ENCODE peak calls at places on chromosomes 6 and 20, in six cellular contexts. L is astrocyte of the spinal cord; Q is HL-60; A is choroid plexus epithelial cell; G is naive thymus-derived CD4-positive, alpha-beta T cell; Y is AG10803. S is an unnamed sample.

GRCh38 chr6:35601331-35602132 is 87.2 kb downstream of the FKBP5 start:
- DNase-seq in L (peak), Q (peak), A (peak), G (peak), Y (peak), S (peak)

GRCh38 chr6:117521785-117522502 is 39.5 kb downstream of the DCBLD1 start:
- DNase-seq in L (no peak), Q (no peak), A (peak), G (no peak), Y (no peak), S (peak)

GRCh38 chr20:21944227-21944626 is 238.8 kb downstream of the PAX1 start:
- DNase-seq in L (no peak), Q (no peak), A (no peak), G (no peak), Y (no peak), S (no peak)

GRCh38 chr20:5844063-5844681 is 94.0 kb downstream of the SHLD1 start:
- DNase-seq in L (peak), Q (no peak), A (peak), G (no peak), Y (peak), S (no peak)

GRCh38 chr6:43060034-43060754 is 763 bp downstream of the KLC4 start:
- DNase-seq in L (no peak), Q (peak), A (peak), G (no peak), Y (no peak), S (peak)

GRCh38 chr20:7015257-7015656 is 247.8 kb downstream of the BMP2 start:
- DNase-seq in L (no peak), Q (no peak), A (no peak), G (no peak), Y (no peak), S (no peak)

GRCh38 chr20:2745936-2746635 is 53.5 kb downstream of the EBF4 start:
- DNase-seq in L (no peak), Q (no peak), A (no peak), G (no peak), Y (no peak), S (no peak)

GRCh38 chr6:42249279-42249678 is 31.6 kb upstream of the MRPS10 start:
- DNase-seq in L (no peak), Q (peak), A (no peak), G (no peak), Y (peak), S (peak)

GRCh38 chr20:64156136-64156885 is 7.9 kb upstream of the MYT1 start:
- DNase-seq in L (no peak), Q (no peak), A (peak), G (no peak), Y (no peak), S (no peak)

GRCh38 chr6:118186676-118187567 is 279.9 kb downstream of the SLC35F1 start:
- DNase-seq in L (no peak), Q (no peak), A (peak), G (no peak), Y (no peak), S (peak)

GRCh38 chr6:168127384-168127868 is 48.4 kb upstream of the FRMD1 start:
- DNase-seq in L (no peak), Q (no peak), A (no peak), G (no peak), Y (no peak), S (no peak)

GRCh38 chr6:37103169-37104039 is 66.5 kb upstream of the PIM1 start:
- DNase-seq in L (no peak), Q (no peak), A (peak), G (no peak), Y (peak), S (peak)

GRCh38 chr20:6416371-6416770 is 293.5 kb upstream of the FERMT1 start:
- DNase-seq in L (no peak), Q (no peak), A (no peak), G (no peak), Y (no peak), S (no peak)

GRCh38 chr6:134379086-134379485 is 61.2 kb upstream of the SGK1 start:
- DNase-seq in L (no peak), Q (no peak), A (no peak), G (no peak), Y (no peak), S (no peak)

GRCh38 chr6:71289039-71289801 is 609 bp downstream of the OGFRL1 start:
- DNase-seq in L (peak), Q (peak), A (no peak), G (peak), Y (peak), S (peak)

GRCh38 chr6:6812427-6812826 is 223.9 kb downstream of the LY86 start:
- DNase-seq in L (no peak), Q (no peak), A (no peak), G (no peak), Y (no peak), S (no peak)

GRCh38 chr20:36273414-36274247 is 32.5 kb upstream of the DLGAP4 start:
- DNase-seq in L (no peak), Q (no peak), A (peak), G (no peak), Y (peak), S (peak)

GRCh38 chr6:150297327-150298028 is 71.3 kb upstream of the IYD start:
- DNase-seq in L (peak), Q (no peak), A (peak), G (no peak), Y (peak), S (peak)

GRCh38 chr6:42777126-42777822 is 4.6 kb upstream of the BICRAL start:
- DNase-seq in L (peak), Q (no peak), A (peak), G (no peak), Y (peak), S (peak)

GRCh38 chr20:23867152-23867776 is 12.3 kb downstream of the CST5 start:
- DNase-seq in L (no peak), Q (no peak), A (no peak), G (no peak), Y (no peak), S (no peak)

GRCh38 chr6:17968081-17968518 is 19.3 kb downstream of the KIF13A start:
- DNase-seq in L (no peak), Q (no peak), A (peak), G (no peak), Y (peak), S (no peak)

GRCh38 chr6:22313796-22314195 is 17.0 kb upstream of the PRL start:
- DNase-seq in L (no peak), Q (no peak), A (no peak), G (no peak), Y (no peak), S (peak)

GRCh38 chr6:44028767-44029166 is 98.5 kb downstream of the MRPL14 start:
- DNase-seq in L (no peak), Q (no peak), A (no peak), G (no peak), Y (no peak), S (peak)

GRCh38 chr20:63456429-63457284 is 15.8 kb downstream of the KCNQ2 start:
- DNase-seq in L (no peak), Q (no peak), A (no peak), G (no peak), Y (no peak), S (peak)

GRCh38 chr6:140542858-140543257 is 1168.4 kb upstream of the CITED2 start:
- DNase-seq in L (no peak), Q (no peak), A (no peak), G (no peak), Y (no peak), S (no peak)

GRCh38 chr20:19730716-19731115 is 27.3 kb upstream of the RIN2 start:
- DNase-seq in L (no peak), Q (no peak), A (no peak), G (no peak), Y (no peak), S (no peak)

GRCh38 chr6:149922642-149923326 is at the start of gene RAET1G:
- DNase-seq in L (peak), Q (peak), A (peak), G (peak), Y (peak), S (peak)

GRCh38 chr20:12040261-12040660 is 122.6 kb downstream of the BTBD3 start:
- DNase-seq in L (no peak), Q (no peak), A (no peak), G (no peak), Y (no peak), S (no peak)

GRCh38 chr6:108947114-108947854 is 99.1 kb downstream of the ARMC2 start:
- DNase-seq in L (peak), Q (no peak), A (peak), G (no peak), Y (peak), S (peak)

GRCh38 chr6:143967861-143968498 is 40.1 kb downstream of the PLAGL1 start:
- DNase-seq in L (peak), Q (peak), A (peak), G (no peak), Y (peak), S (peak)

GRCh38 chr20:61500791-61501321 is 248.8 kb downstream of the CDH4 start:
- DNase-seq in L (no peak), Q (no peak), A (peak), G (peak), Y (peak), S (no peak)

GRCh38 chr6:108477034-108477433 is 83.7 kb upstream of the FOXO3 start:
- DNase-seq in L (no peak), Q (no peak), A (no peak), G (no peak), Y (no peak), S (no peak)

GRCh38 chr6:157488058-157488457 is 107.1 kb downstream of the ZDHHC14 start:
- DNase-seq in L (no peak), Q (no peak), A (no peak), G (no peak), Y (no peak), S (no peak)

GRCh38 chr20:3970016-3970415 is 45.3 kb downstream of the RNF24 start:
- DNase-seq in L (no peak), Q (no peak), A (no peak), G (no peak), Y (no peak), S (no peak)

GRCh38 chr6:118905851-118906250 is 11.9 kb downstream of the ASF1A start:
- DNase-seq in L (no peak), Q (no peak), A (no peak), G (no peak), Y (no peak), S (no peak)

GRCh38 chr6:157823001-157823522 is at the start of gene SNX9:
- DNase-seq in L (peak), Q (peak), A (peak), G (peak), Y (peak), S (peak)

GRCh38 chr6:126914172-126914571 is 204.3 kb upstream of the RSPO3 start:
- DNase-seq in L (no peak), Q (no peak), A (no peak), G (no peak), Y (no peak), S (peak)

GRCh38 chr20:61753196-61753942 is 312.3 kb downstream of the TAF4 start:
- DNase-seq in L (peak), Q (no peak), A (peak), G (no peak), Y (peak), S (peak)

DNA sequence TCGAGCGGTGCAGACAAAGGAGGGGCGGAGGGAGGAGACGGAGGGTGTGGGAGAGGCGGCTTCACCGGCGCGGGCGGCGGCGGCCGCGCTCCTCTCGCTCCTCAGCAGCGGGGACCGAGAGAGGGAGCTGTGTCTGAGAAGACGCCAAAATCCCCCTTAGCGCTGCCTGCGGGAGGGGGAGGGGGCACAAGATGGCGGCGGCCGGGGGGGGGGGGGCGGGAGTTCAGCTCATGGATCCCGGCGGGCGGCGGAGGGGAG is 260 bp downstream of the ADNP start:
- DNase-seq in L (no peak), Q (no peak), A (no peak), G (no peak), Y (no peak), S (no peak)
- H3K4me3 ChIP-seq in L (peak), Q (peak), A (peak), G (peak), Y (peak), S (peak)

GRCh38 chr20:50813801-50814200 is 18.9 kb downstream of the BCAS4 start:
- DNase-seq in L (no peak), Q (no peak), A (no peak), G (no peak), Y (no peak), S (no peak)
- H3K4me3 ChIP-seq in L (no peak), Q (no peak), A (no peak), G (no peak), Y (no peak), S (no peak)

GRCh38 chr20:51799586-51799985 is 2.7 kb downstream of the SALL4 start:
- DNase-seq in L (no peak), Q (no peak), A (no peak), G (no peak), Y (no peak), S (no peak)

GRCh38 chr20:51801220-51801991 is 915 bp downstream of the SALL4 start:
- DNase-seq in L (no peak), Q (no peak), A (no peak), G (no peak), Y (no peak), S (no peak)

GRCh38 chr20:51800769-51801219 is 1.5 kb downstream of the SALL4 start:
- DNase-seq in L (peak), Q (no peak), A (peak), G (no peak), Y (no peak), S (peak)

GRCh38 chr20:51802170-51802745 is at the start of gene SALL4:
- DNase-seq in L (no peak), Q (no peak), A (peak), G (no peak), Y (no peak), S (peak)

DNA sequence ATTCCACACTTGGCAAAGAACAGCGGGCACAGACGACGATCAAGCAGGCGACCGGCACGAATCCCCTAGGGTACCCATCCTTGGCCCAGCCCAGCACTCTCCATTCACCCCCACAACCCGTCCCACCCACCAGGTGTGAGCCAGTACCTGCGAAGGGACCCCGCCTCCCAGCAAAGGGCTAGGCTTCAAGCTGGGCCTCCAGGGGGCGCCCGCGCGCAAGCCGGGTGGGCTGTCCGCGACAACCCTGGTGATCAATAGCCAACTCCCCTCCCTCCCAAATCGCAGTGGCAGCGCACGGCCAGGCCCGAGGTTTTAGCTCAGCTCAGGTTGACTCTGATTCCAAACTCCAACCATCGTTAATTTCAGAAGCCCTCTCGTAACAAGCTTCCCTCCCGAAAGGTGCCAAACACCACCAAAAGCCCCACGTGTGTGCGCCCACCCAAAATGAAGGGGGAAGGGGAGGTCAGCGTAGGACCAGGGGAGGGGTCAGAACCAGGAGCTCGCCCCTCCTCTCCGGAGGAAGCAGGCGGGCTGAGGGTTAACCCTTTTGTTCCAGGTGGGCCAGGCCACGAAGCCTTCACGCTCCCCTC is 2.1 kb downstream of the SALL4 start:
- DNase-seq in L (peak), Q (peak), A (peak), G (peak), Y (peak), S (peak)
- H3K4me3 ChIP-seq in L (peak), Q (no peak), A (peak), G (peak), Y (peak), S (peak)

GRCh38 chr6:29590218-29590808 is 5.4 kb downstream of the OR2H2 start:
- DNase-seq in L (no peak), Q (no peak), A (no peak), G (no peak), Y (no peak), S (no peak)

GRCh38 chr6:29593199-29593598 is 8.3 kb downstream of the OR2H2 start:
- DNase-seq in L (no peak), Q (no peak), A (no peak), G (no peak), Y (no peak), S (no peak)

GRCh38 chr6:29591677-29592076 is 6.8 kb downstream of the OR2H2 start:
- DNase-seq in L (no peak), Q (no peak), A (no peak), G (no peak), Y (no peak), S (no peak)

GRCh38 chr6:29584821-29585220 is at the start of gene OR2H2:
- DNase-seq in L (no peak), Q (no peak), A (no peak), G (no peak), Y (no peak), S (no peak)

GRCh38 chr6:29589423-29590048 is 4.6 kb downstream of the OR2H2 start:
- DNase-seq in L (peak), Q (peak), A (peak), G (peak), Y (peak), S (peak)
- H3K4me3 ChIP-seq in L (no peak), Q (no peak), A (no peak), G (no peak), Y (no peak), S (no peak)

DNA sequence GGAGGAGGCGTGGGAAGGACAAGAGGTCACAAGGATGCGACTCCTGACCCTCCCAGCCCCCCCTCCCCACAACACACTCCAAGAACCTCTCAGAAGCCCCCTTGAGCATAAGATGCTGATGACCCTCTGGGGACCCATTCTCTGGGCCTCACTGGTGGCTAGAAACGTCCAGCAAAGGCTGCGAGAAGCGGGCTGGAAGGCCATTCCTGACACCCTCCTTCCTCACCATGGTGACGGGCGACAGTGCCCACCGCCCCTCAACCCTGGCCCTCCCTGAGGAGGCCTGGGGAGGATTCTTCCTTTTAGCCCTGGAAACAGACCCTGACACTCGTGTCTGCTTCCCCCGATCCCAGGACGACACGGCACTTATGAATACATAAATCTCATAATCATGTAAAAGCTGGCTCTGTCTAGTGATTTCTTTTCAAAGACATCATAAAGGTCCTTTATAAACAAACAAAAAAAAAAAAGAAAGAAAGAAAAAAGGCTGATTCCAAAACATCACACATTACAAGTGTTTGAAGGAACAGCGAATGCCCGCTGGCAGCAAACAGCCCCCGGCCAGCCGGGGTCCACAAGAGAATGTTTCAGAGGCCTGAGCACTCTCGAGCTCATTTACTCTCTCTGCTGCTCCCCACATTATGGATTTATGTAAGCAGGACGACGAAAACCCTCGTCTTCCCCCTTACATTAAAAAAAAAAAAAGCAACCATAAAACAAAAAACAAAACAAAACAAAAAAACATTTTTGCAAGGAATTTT is 40.7 kb downstream of the PREX1 start:
- DNase-seq in L (no peak), Q (no peak), A (no peak), G (no peak), Y (no peak), S (no peak)
- H3K4me3 ChIP-seq in L (no peak), Q (no peak), A (no peak), G (no peak), Y (no peak), S (no peak)

GRCh38 chr6:12578097-12578496 is 138.5 kb upstream of the PHACTR1 start:
- DNase-seq in L (no peak), Q (no peak), A (no peak), G (no peak), Y (no peak), S (no peak)
- H3K4me3 ChIP-seq in L (no peak), Q (no peak), A (no peak), G (no peak), Y (no peak), S (no peak)